ENCODE peak calls at places on chromosomes 16 and 17, in six cellular contexts. Q, Y, J, U, N and T are unnamed samples.

GRCh38 chr17:80871341-80871740 is 120.3 kb upstream of the CHMP6 start:
- DNase-seq in Q (no peak), Y (no peak), J (no peak), U (no peak), N (no peak), T (no peak)

GRCh38 chr16:78184554-78185183 is 85.2 kb downstream of the WWOX start:
- DNase-seq in Q (peak; percentile 73), Y (peak; percentile 82), J (no peak), U (peak; percentile 88), N (no peak), T (peak; percentile 59)

GRCh38 chr17:3505008-3505407 is 29.2 kb downstream of the ASPA start:
- DNase-seq in Q (no peak), Y (no peak), J (no peak), U (no peak), N (no peak), T (no peak)

GRCh38 chr16:19809121-19809635 is 75.5 kb downstream of the GPRC5B start:
- DNase-seq in Q (peak; percentile 82), Y (peak; percentile 36), J (no peak), U (peak; percentile 24), N (no peak), T (no peak)

GRCh38 chr17:62630365-62631085 is 3.1 kb downstream of the MRC2 start:
- DNase-seq in Q (no peak), Y (peak; percentile 59), J (no peak), U (peak; percentile 49), N (no peak), T (no peak)

GRCh38 chr16:3246002-3246401 is 10.4 kb downstream of the MEFV start:
- DNase-seq in Q (no peak), Y (no peak), J (no peak), U (no peak), N (no peak), T (no peak)

GRCh38 chr16:47320546-47321315 is 140.1 kb downstream of the ITFG1 start:
- DNase-seq in Q (no peak), Y (peak; percentile 65), J (no peak), U (peak; percentile 60), N (no peak), T (no peak)

GRCh38 chr17:19255279-19255678 is 18.1 kb downstream of the EPN2 start:
- DNase-seq in Q (no peak), Y (no peak), J (no peak), U (no peak), N (no peak), T (no peak)

GRCh38 chr17:44829558-44830358 is at the start of gene GJC1:
- DNase-seq in Q (peak; percentile 41), Y (no peak), J (no peak), U (peak; percentile 50), N (peak; percentile 56), T (peak; percentile 69)

GRCh38 chr16:4968879-4969278 is 10.7 kb downstream of the SEC14L5 start:
- DNase-seq in Q (no peak), Y (no peak), J (no peak), U (no peak), N (no peak), T (no peak)

GRCh38 chr16:91484-91883 is 13.5 kb downstream of the MPG start:
- DNase-seq in Q (no peak), Y (no peak), J (no peak), U (no peak), N (no peak), T (peak; percentile 63)

GRCh38 chr17:9290226-9290613 is 268.9 kb downstream of the NTN1 start:
- DNase-seq in Q (no peak), Y (no peak), J (no peak), U (no peak), N (no peak), T (no peak)

GRCh38 chr17:63480826-63481487 is 4.1 kb downstream of the ACE start:
- DNase-seq in Q (no peak), Y (no peak), J (no peak), U (no peak), N (no peak), T (no peak)

GRCh38 chr16:18041864-18042834 is 294.4 kb downstream of the NPIPA8 start:
- DNase-seq in Q (no peak), Y (no peak), J (no peak), U (no peak), N (no peak), T (peak; percentile 22)

GRCh38 chr16:81283044-81283443 is 31.7 kb upstream of the GAN start:
- DNase-seq in Q (no peak), Y (no peak), J (no peak), U (no peak), N (no peak), T (no peak)

GRCh38 chr16:26969589-26970217 is 97.0 kb upstream of the C16orf82 start:
- DNase-seq in Q (no peak), Y (no peak), J (no peak), U (no peak), N (no peak), T (no peak)

GRCh38 chr16:49183911-49184310 is 97.7 kb downstream of the CBLN1 start:
- DNase-seq in Q (peak; percentile 52), Y (no peak), J (no peak), U (no peak), N (peak; percentile 15), T (peak; percentile 49)

GRCh38 chr17:58301504-58302150 is 20.9 kb upstream of the MPO start:
- DNase-seq in Q (no peak), Y (no peak), J (no peak), U (no peak), N (no peak), T (no peak)

GRCh38 chr17:81867952-81868673 is 3.0 kb downstream of the ARHGDIA start:
- DNase-seq in Q (no peak), Y (no peak), J (no peak), U (no peak), N (no peak), T (no peak)

GRCh38 chr17:77019955-77020379 is 120.8 kb upstream of the SEC14L1 start:
- DNase-seq in Q (no peak), Y (no peak), J (no peak), U (peak; percentile 2), N (no peak), T (peak; percentile 26)

GRCh38 chr16:69243479-69243878 is 56.5 kb downstream of the SNTB2 start:
- DNase-seq in Q (no peak), Y (peak; percentile 81), J (no peak), U (no peak), N (no peak), T (no peak)

GRCh38 chr17:78596871-78597635 is 19.9 kb upstream of the DNAH17 start:
- DNase-seq in Q (no peak), Y (no peak), J (no peak), U (peak; percentile 34), N (no peak), T (no peak)

GRCh38 chr16:28297784-28298510 is 5.6 kb downstream of the SBK1 start:
- DNase-seq in Q (no peak), Y (no peak), J (no peak), U (no peak), N (no peak), T (no peak)

GRCh38 chr16:84349852-84350565 is 18.3 kb upstream of the ATP2C2 start:
- DNase-seq in Q (no peak), Y (no peak), J (no peak), U (no peak), N (no peak), T (no peak)

GRCh38 chr17:177762-178161 is 3.7 kb downstream of the DOC2B start:
- DNase-seq in Q (no peak), Y (no peak), J (no peak), U (no peak), N (no peak), T (no peak)
- H3K27me3 ChIP-seq in Q (peaks cover 10% of the 10 kb centered on the region), Y (peaks cover 66% of the 10 kb centered on the region), J (no peaks in the 10 kb centered on the region), U (peaks cover 68% of the 10 kb centered on the region), N (peaks cover 90% of the 10 kb centered on the region), T (peaks cover 49% of the 10 kb centered on the region)

GRCh38 chr17:28982191-28982793 is 23.5 kb downstream of the SEZ6 start:
- DNase-seq in Q (no peak), Y (peak; percentile 24), J (peak; percentile 64), U (peak; percentile 62), N (no peak), T (no peak)
- H2AFZ ChIP-seq in Q (no peak overlapping the region), Y (peak overlapping the region; percentile 33), J (no peak overlapping the region), U (no peak overlapping the region), N (no peak overlapping the region), T (no peak overlapping the region)

GRCh38 chr16:11672206-11673090 is 4.2 kb downstream of the SNN start:
- DNase-seq in Q (no peak), Y (no peak), J (peak; percentile 39), U (no peak), N (no peak), T (no peak)
- H3K27ac ChIP-seq in Q (no peak overlapping the region), Y (no peak overlapping the region), J (peak overlapping the region; percentile 48), U (no peak overlapping the region), N (no peak overlapping the region), T (no peak overlapping the region)

GRCh38 chr16:88458773-88459235 is 5.7 kb downstream of the ZFPM1 start:
- DNase-seq in Q (no peak), Y (no peak), J (no peak), U (no peak), N (no peak), T (no peak)
- H3K27me3 ChIP-seq in Q (no peaks in the 10 kb centered on the region), Y (no peaks in the 10 kb centered on the region), J (no peaks in the 10 kb centered on the region), U (peaks cover 13% of the 10 kb centered on the region), N (no peaks in the 10 kb centered on the region), T (no peaks in the 10 kb centered on the region)

GRCh38 chr16:15924996-15925395 is 24.4 kb upstream of the ABCC1 start:
- DNase-seq in Q (no peak), Y (no peak), J (no peak), U (no peak), N (no peak), T (no peak)

GRCh38 chr16:15928261-15929104 is 20.9 kb upstream of the ABCC1 start:
- DNase-seq in Q (no peak), Y (no peak), J (no peak), U (no peak), N (no peak), T (no peak)

DNA sequence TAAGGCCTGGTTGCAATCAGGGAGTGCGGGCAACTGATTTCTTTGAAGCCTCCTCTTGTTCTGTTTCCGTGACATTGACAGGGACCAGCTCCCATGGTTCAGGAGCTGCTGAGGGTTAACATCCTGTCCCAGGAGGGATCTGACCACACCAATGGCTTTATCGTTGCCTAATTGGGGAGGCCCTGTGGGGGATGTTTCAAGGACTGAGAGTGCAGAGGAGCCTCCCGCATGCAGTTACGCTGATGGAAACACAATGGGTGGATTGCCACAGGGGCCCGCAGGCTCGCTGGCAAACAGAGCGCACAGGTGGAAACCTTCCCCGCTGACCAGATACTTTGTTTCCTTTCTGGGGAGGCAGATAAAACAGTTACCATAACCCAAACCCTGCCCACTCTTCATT is 23.8 kb upstream of the ABCC1 start:
- DNase-seq in Q (no peak), Y (no peak), J (no peak), U (no peak), N (no peak), T (no peak)
- H2AFZ ChIP-seq in Q (no peak overlapping the region), Y (no peak overlapping the region), J (no peak overlapping the region), U (no peak overlapping the region), N (peak overlapping the region; percentile 43), T (no peak overlapping the region)

DNA sequence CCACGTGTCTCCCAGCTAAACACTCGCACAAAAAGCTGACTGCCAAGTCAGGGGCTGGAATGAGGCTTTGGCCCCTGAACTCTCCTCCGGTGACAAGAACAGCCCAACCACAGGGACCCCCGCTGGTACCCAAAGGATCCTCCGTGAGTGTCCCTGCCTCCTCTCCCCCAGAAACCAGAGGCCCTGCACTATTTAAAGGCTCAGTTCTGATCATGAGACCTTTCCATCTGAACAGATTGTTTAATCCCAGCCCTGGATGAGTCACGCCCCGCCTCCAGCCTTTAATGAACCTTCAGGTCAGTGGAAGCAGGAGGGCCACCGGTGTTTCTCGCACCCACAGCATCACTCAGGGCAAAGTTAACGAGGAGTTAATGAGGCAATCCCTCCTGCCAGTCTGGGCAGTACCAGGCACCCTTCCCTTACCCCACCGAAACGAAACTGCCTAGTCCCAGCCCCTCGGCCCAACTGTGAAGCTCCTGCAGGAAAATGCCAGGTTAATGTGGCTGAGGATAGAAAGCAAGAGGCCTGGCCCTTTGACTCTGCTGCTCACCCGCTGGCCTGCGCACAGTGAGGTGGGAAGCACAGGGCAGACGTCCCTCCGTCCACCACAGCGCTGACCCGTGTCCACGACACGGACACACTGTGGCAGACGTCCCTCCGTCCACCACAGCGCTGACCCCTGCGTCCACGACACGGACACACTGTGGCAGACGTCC is 32.4 kb downstream of the TIMM22 start:
- DNase-seq in Q (no peak), Y (peak; percentile 73), J (no peak), U (peak; percentile 81), N (no peak), T (no peak)
- H3K27ac ChIP-seq in Q (no peak overlapping the region), Y (peak overlapping the region; percentile 85), J (no peak overlapping the region), U (no peak overlapping the region), N (no peak overlapping the region), T (no peak overlapping the region)